ENCODE peak calls at places on chromosome 1, in eight cellular contexts. One of them, this sample, is unnamed.

GRCh38 chr1:65764052-65764451 is 28.6 kb upstream of the PDE4B start:
- DNase-seq in HFF-Myc: no peak
- DNase-seq in breast epithelium: no peak
- DNase-seq in ovary: no peak
- DNase-seq in epithelial cell of esophagus: no peak
- DNase-seq in tibial nerve: no peak
- DNase-seq in HL-60: no peak
- DNase-seq in brain microvascular endothelial cell: no peak
- DNase-seq in this sample: no peak

GRCh38 chr1:61627365-61627764 is 97.6 kb downstream of the TM2D1 start:
- DNase-seq in breast epithelium: no peak
- DNase-seq in HFF-Myc: no peak
- DNase-seq in ovary: no peak
- DNase-seq in epithelial cell of esophagus: no peak
- DNase-seq in brain microvascular endothelial cell: no peak
- DNase-seq in HL-60: no peak
- DNase-seq in tibial nerve: no peak
- DNase-seq in this sample: no peak

GRCh38 chr1:56187410-56187809 is 392.0 kb downstream of the PLPP3 start:
- DNase-seq in HL-60: no peak
- DNase-seq in epithelial cell of esophagus: no peak
- DNase-seq in HFF-Myc: no peak
- DNase-seq in tibial nerve: no peak
- DNase-seq in brain microvascular endothelial cell: no peak
- DNase-seq in ovary: no peak
- DNase-seq in breast epithelium: no peak
- DNase-seq in this sample: no peak

GRCh38 chr1:10676987-10677386 is 119.5 kb downstream of the CASZ1 start:
- DNase-seq in ovary: no peak
- DNase-seq in epithelial cell of esophagus: no peak
- DNase-seq in tibial nerve: no peak
- DNase-seq in breast epithelium: no peak
- DNase-seq in HFF-Myc: no peak
- DNase-seq in brain microvascular endothelial cell: no peak
- DNase-seq in HL-60: no peak
- DNase-seq in this sample: no peak

GRCh38 chr1:1135339-1136111 is 19.6 kb upstream of the C1orf159 start:
- DNase-seq in brain microvascular endothelial cell: no peak
- DNase-seq in ovary: no peak
- DNase-seq in epithelial cell of esophagus: no peak
- DNase-seq in HFF-Myc: no peak
- DNase-seq in tibial nerve: no peak
- DNase-seq in breast epithelium: no peak
- DNase-seq in HL-60: no peak
- DNase-seq in this sample: no peak

GRCh38 chr1:92922378-92923035 is 38.8 kb downstream of the DIPK1A start:
- DNase-seq in epithelial cell of esophagus: no peak
- DNase-seq in breast epithelium: no peak
- DNase-seq in brain microvascular endothelial cell: no peak
- DNase-seq in HL-60: no peak
- DNase-seq in tibial nerve: no peak
- DNase-seq in ovary: no peak
- DNase-seq in HFF-Myc: no peak
- DNase-seq in this sample: no peak

GRCh38 chr1:56758135-56758534 is 61.1 kb downstream of the FYB2 start:
- DNase-seq in ovary: no peak
- DNase-seq in HL-60: no peak
- DNase-seq in HFF-Myc: no peak
- DNase-seq in epithelial cell of esophagus: peak
- DNase-seq in breast epithelium: peak
- DNase-seq in brain microvascular endothelial cell: no peak
- DNase-seq in tibial nerve: no peak
- DNase-seq in this sample: no peak

GRCh38 chr1:17197696-17198095 is 7.2 kb upstream of the PADI1 start:
- DNase-seq in HFF-Myc: no peak
- DNase-seq in epithelial cell of esophagus: no peak
- DNase-seq in tibial nerve: no peak
- DNase-seq in breast epithelium: no peak
- DNase-seq in ovary: peak
- DNase-seq in HL-60: no peak
- DNase-seq in brain microvascular endothelial cell: no peak
- DNase-seq in this sample: no peak

GRCh38 chr1:68269637-68270430 is 37.5 kb upstream of the WLS start:
- DNase-seq in breast epithelium: no peak
- DNase-seq in tibial nerve: no peak
- DNase-seq in ovary: no peak
- DNase-seq in brain microvascular endothelial cell: peak
- DNase-seq in epithelial cell of esophagus: peak
- DNase-seq in HFF-Myc: peak
- DNase-seq in HL-60: no peak
- DNase-seq in this sample: peak

GRCh38 chr1:109275706-109276345 is 7.1 kb downstream of the PSRC1 start:
- DNase-seq in epithelial cell of esophagus: peak
- DNase-seq in ovary: no peak
- DNase-seq in HL-60: no peak
- DNase-seq in HFF-Myc: no peak
- DNase-seq in brain microvascular endothelial cell: peak
- DNase-seq in tibial nerve: no peak
- DNase-seq in breast epithelium: no peak
- DNase-seq in this sample: no peak

GRCh38 chr1:154574715-154575114 is 7.1 kb downstream of the CHRNB2 start:
- DNase-seq in breast epithelium: no peak
- DNase-seq in epithelial cell of esophagus: peak
- DNase-seq in brain microvascular endothelial cell: no peak
- DNase-seq in HFF-Myc: no peak
- DNase-seq in HL-60: no peak
- DNase-seq in ovary: no peak
- DNase-seq in tibial nerve: no peak
- DNase-seq in this sample: no peak

GRCh38 chr1:82317671-82318070 is 516.9 kb downstream of the ADGRL2 start:
- DNase-seq in brain microvascular endothelial cell: peak
- DNase-seq in tibial nerve: no peak
- DNase-seq in breast epithelium: no peak
- DNase-seq in ovary: no peak
- DNase-seq in epithelial cell of esophagus: peak
- DNase-seq in HFF-Myc: no peak
- DNase-seq in HL-60: no peak
- DNase-seq in this sample: no peak

GRCh38 chr1:42990757-42991346 is 32.2 kb upstream of the SLC2A1 start:
- DNase-seq in epithelial cell of esophagus: no peak
- DNase-seq in HFF-Myc: no peak
- DNase-seq in breast epithelium: no peak
- DNase-seq in HL-60: no peak
- DNase-seq in ovary: no peak
- DNase-seq in brain microvascular endothelial cell: no peak
- DNase-seq in tibial nerve: no peak
- DNase-seq in this sample: no peak

GRCh38 chr1:154485905-154486304 is 16.1 kb upstream of the TDRD10 start:
- DNase-seq in HL-60: no peak
- DNase-seq in ovary: no peak
- DNase-seq in brain microvascular endothelial cell: no peak
- DNase-seq in epithelial cell of esophagus: no peak
- DNase-seq in tibial nerve: no peak
- DNase-seq in HFF-Myc: no peak
- DNase-seq in breast epithelium: no peak
- DNase-seq in this sample: no peak

GRCh38 chr1:156445789-156446263 is 54.7 kb downstream of the MEF2D start:
- DNase-seq in ovary: peak
- DNase-seq in epithelial cell of esophagus: peak
- DNase-seq in HL-60: peak
- DNase-seq in tibial nerve: peak
- DNase-seq in brain microvascular endothelial cell: peak
- DNase-seq in breast epithelium: peak
- DNase-seq in HFF-Myc: peak
- DNase-seq in this sample: peak

GRCh38 chr1:214002060-214002459 is 14.3 kb downstream of the PROX1 start:
- DNase-seq in HFF-Myc: no peak
- DNase-seq in brain microvascular endothelial cell: no peak
- DNase-seq in epithelial cell of esophagus: no peak
- DNase-seq in tibial nerve: no peak
- DNase-seq in ovary: no peak
- DNase-seq in HL-60: no peak
- DNase-seq in breast epithelium: no peak
- DNase-seq in this sample: no peak

GRCh38 chr1:213987422-213987875 is 324 bp upstream of the PROX1 start:
- DNase-seq in HL-60: no peak
- DNase-seq in breast epithelium: no peak
- DNase-seq in ovary: no peak
- DNase-seq in brain microvascular endothelial cell: no peak
- DNase-seq in HFF-Myc: no peak
- DNase-seq in tibial nerve: no peak
- DNase-seq in epithelial cell of esophagus: no peak
- DNase-seq in this sample: no peak

GRCh38 chr1:43783096-43783670 is 75.8 kb downstream of the ST3GAL3 start:
- DNase-seq in brain microvascular endothelial cell: no peak
- DNase-seq in HL-60: no peak
- DNase-seq in tibial nerve: no peak
- DNase-seq in epithelial cell of esophagus: no peak
- DNase-seq in ovary: no peak
- DNase-seq in HFF-Myc: no peak
- DNase-seq in breast epithelium: no peak
- DNase-seq in this sample: no peak

DNA sequence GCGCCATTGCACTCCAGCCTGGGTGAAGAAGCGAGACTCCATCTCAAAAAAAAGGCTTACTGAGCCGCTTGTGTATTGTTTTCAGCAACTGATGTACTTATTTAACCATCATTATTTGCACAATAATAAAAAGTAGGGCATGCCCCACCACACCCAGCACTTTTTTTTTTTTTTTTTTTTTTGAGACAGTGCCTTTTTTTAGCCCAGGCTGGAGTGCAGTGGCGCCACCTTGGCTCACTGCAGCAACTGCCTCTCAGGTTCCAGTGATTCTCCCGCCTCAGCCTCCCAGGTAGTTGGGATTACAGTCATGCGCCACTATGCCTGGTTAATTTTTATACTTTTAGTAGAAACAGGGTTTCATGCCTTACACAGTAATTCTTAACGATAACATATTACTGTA is 12.2 kb upstream of the TRNAU1AP start:
- DNase-seq in epithelial cell of esophagus: peak
- DNase-seq in breast epithelium: no peak
- DNase-seq in HL-60: no peak
- DNase-seq in ovary: no peak
- DNase-seq in HFF-Myc: no peak
- DNase-seq in tibial nerve: no peak
- DNase-seq in brain microvascular endothelial cell: no peak
- DNase-seq in this sample: no peak
- TF ChIP-seq CTCF in epithelial cell of esophagus: peak
- TF ChIP-seq CTCF in breast epithelium: no peak
- TF ChIP-seq CTCF in HL-60: no peak
- TF ChIP-seq CTCF in ovary: no peak
- TF ChIP-seq CTCF in HFF-Myc: peak
- TF ChIP-seq CTCF in tibial nerve: no peak
- TF ChIP-seq CTCF in brain microvascular endothelial cell: peak
- TF ChIP-seq CTCF in this sample: no peak

GRCh38 chr1:235056937-235057336 is 71.7 kb downstream of the TOMM20 start:
- DNase-seq in epithelial cell of esophagus: peak
- DNase-seq in ovary: no peak
- DNase-seq in brain microvascular endothelial cell: no peak
- DNase-seq in HFF-Myc: no peak
- DNase-seq in HL-60: no peak
- DNase-seq in tibial nerve: no peak
- DNase-seq in breast epithelium: no peak
- DNase-seq in this sample: no peak
- TF ChIP-seq CTCF in epithelial cell of esophagus: peak
- TF ChIP-seq CTCF in ovary: no peak
- TF ChIP-seq CTCF in brain microvascular endothelial cell: no peak
- TF ChIP-seq CTCF in HFF-Myc: peak
- TF ChIP-seq CTCF in HL-60: no peak
- TF ChIP-seq CTCF in tibial nerve: no peak
- TF ChIP-seq CTCF in breast epithelium: no peak
- TF ChIP-seq CTCF in this sample: no peak

GRCh38 chr1:175178056-175178455 is 14.5 kb downstream of the KIAA0040 start:
- DNase-seq in brain microvascular endothelial cell: no peak
- DNase-seq in ovary: no peak
- DNase-seq in epithelial cell of esophagus: no peak
- DNase-seq in breast epithelium: no peak
- DNase-seq in HL-60: no peak
- DNase-seq in HFF-Myc: no peak
- DNase-seq in tibial nerve: no peak
- DNase-seq in this sample: no peak
- TF ChIP-seq CTCF in brain microvascular endothelial cell: no peak
- TF ChIP-seq CTCF in ovary: no peak
- TF ChIP-seq CTCF in epithelial cell of esophagus: no peak
- TF ChIP-seq CTCF in breast epithelium: no peak
- TF ChIP-seq CTCF in HL-60: no peak
- TF ChIP-seq CTCF in HFF-Myc: no peak
- TF ChIP-seq CTCF in tibial nerve: no peak
- TF ChIP-seq CTCF in this sample: no peak

GRCh38 chr1:189220750-189221149 is 1256.9 kb downstream of the BRINP3 start:
- DNase-seq in epithelial cell of esophagus: no peak
- DNase-seq in breast epithelium: no peak
- DNase-seq in HL-60: no peak
- DNase-seq in HFF-Myc: no peak
- DNase-seq in ovary: no peak
- DNase-seq in brain microvascular endothelial cell: no peak
- DNase-seq in tibial nerve: no peak
- DNase-seq in this sample: no peak
- TF ChIP-seq CTCF in epithelial cell of esophagus: peak
- TF ChIP-seq CTCF in breast epithelium: no peak
- TF ChIP-seq CTCF in HL-60: no peak
- TF ChIP-seq CTCF in HFF-Myc: no peak
- TF ChIP-seq CTCF in ovary: no peak
- TF ChIP-seq CTCF in brain microvascular endothelial cell: peak
- TF ChIP-seq CTCF in tibial nerve: no peak
- TF ChIP-seq CTCF in this sample: peak

DNA sequence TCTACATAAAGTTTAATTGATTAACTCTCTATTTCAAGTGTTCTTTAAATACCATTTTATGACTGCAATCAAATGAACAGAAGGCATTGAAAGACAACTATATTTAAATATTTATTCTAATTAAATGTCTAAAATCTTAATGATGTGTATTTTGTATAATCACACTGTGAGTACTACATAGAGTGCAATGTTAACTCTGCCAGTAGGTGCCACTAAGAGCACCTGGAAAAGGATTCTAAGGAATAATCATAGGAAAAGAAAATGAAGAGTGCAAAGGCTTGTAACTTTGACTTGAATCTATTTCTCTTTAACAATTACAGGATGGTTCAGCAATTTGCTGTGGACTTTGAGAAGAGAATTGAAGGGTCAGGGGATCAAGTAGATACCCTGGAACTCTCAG is 200.4 kb downstream of the DNM3 start:
- DNase-seq in HFF-Myc: peak
- DNase-seq in breast epithelium: no peak
- DNase-seq in ovary: no peak
- DNase-seq in tibial nerve: no peak
- DNase-seq in HL-60: no peak
- DNase-seq in epithelial cell of esophagus: peak
- DNase-seq in brain microvascular endothelial cell: no peak
- DNase-seq in this sample: peak
- TF ChIP-seq CTCF in HFF-Myc: peak
- TF ChIP-seq CTCF in breast epithelium: peak
- TF ChIP-seq CTCF in ovary: peak
- TF ChIP-seq CTCF in tibial nerve: peak
- TF ChIP-seq CTCF in HL-60: no peak
- TF ChIP-seq CTCF in epithelial cell of esophagus: peak
- TF ChIP-seq CTCF in brain microvascular endothelial cell: peak
- TF ChIP-seq CTCF in this sample: peak

GRCh38 chr1:201019321-201019977 is 4.1 kb downstream of the KIF21B start:
- DNase-seq in HL-60: peak
- DNase-seq in breast epithelium: peak
- DNase-seq in tibial nerve: no peak
- DNase-seq in brain microvascular endothelial cell: peak
- DNase-seq in HFF-Myc: no peak
- DNase-seq in ovary: no peak
- DNase-seq in epithelial cell of esophagus: peak
- DNase-seq in this sample: no peak
- TF ChIP-seq CTCF in HL-60: no peak
- TF ChIP-seq CTCF in breast epithelium: no peak
- TF ChIP-seq CTCF in tibial nerve: no peak
- TF ChIP-seq CTCF in brain microvascular endothelial cell: no peak
- TF ChIP-seq CTCF in HFF-Myc: no peak
- TF ChIP-seq CTCF in ovary: no peak
- TF ChIP-seq CTCF in epithelial cell of esophagus: no peak
- TF ChIP-seq CTCF in this sample: no peak

This sample was measured in Panc1.